ENCODE peak calls at places on chromosomes 4 and X, in seven cellular contexts. K is H9; F is neural crest cell; N is GM19239; E is GM13977; B is pancreas; U is naive thymus-derived CD8-positive, alpha-beta T cell. Y is an unnamed sample.

GRCh38 chr4:42865572-42866189 is 26.8 kb upstream of the GRXCR1 start:
- DNase-seq in E (peak), B (peak), N (peak), U (peak), K (peak), F (peak), Y (peak)

GRCh38 chrX:22012051-22012450 is 20.1 kb upstream of the PHEX start:
- DNase-seq in F (no peak), U (no peak), N (no peak), B (no peak), E (no peak), K (no peak), Y (no peak)

GRCh38 chr4:76305971-76306881 is at the start of gene STBD1:
- DNase-seq in K (peak), U (no peak), F (peak), N (peak), B (peak), E (peak), Y (peak)

GRCh38 chr4:152344001-152344400 is 191.9 kb downstream of the FBXW7 start:
- DNase-seq in U (no peak), E (no peak), B (no peak), K (no peak), F (no peak), N (no peak), Y (no peak)

GRCh38 chrX:102042706-102043325 is 82.7 kb upstream of the TCEAL2 start:
- DNase-seq in F (no peak), N (no peak), B (no peak), U (no peak), K (no peak), E (no peak), Y (no peak)

GRCh38 chrX:21745756-21746155 is 12.2 kb downstream of the SMPX start:
- DNase-seq in N (no peak), U (peak), F (peak), B (peak), K (no peak), E (peak), Y (peak)

GRCh38 chr4:127708985-127709384 is 21.2 kb upstream of the SLC25A31 start:
- DNase-seq in E (no peak), B (no peak), N (no peak), F (no peak), U (no peak), K (no peak), Y (no peak)

GRCh38 chr4:128582319-128582948 is 227.1 kb upstream of the JADE1 start:
- DNase-seq in K (no peak), F (no peak), E (no peak), B (no peak), N (no peak), U (no peak), Y (no peak)

GRCh38 chr4:187059031-187059430 is 335.4 kb upstream of the FAT1 start:
- DNase-seq in N (no peak), F (no peak), K (no peak), U (no peak), B (no peak), E (no peak), Y (no peak)

GRCh38 chrX:93791304-93791703 is 117.3 kb downstream of the FAM133A start:
- DNase-seq in F (no peak), E (no peak), U (no peak), N (no peak), B (no peak), K (no peak), Y (no peak)

GRCh38 chr4:98555798-98556445 is 102.5 kb downstream of the TSPAN5 start:
- DNase-seq in K (no peak), E (no peak), U (no peak), F (no peak), N (no peak), B (no peak), Y (no peak)

GRCh38 chr4:113049421-113050355 is at the start of gene ANK2:
- DNase-seq in E (no peak), U (no peak), K (peak), B (no peak), N (no peak), F (peak), Y (peak)

GRCh38 chrX:65591206-65591605 is 56.6 kb upstream of the LAS1L start:
- DNase-seq in U (no peak), F (no peak), K (no peak), N (no peak), E (no peak), B (no peak), Y (no peak)

GRCh38 chr4:94515365-94515764 is 63.6 kb downstream of the PDLIM5 start:
- DNase-seq in F (no peak), K (no peak), U (no peak), E (no peak), N (no peak), B (no peak), Y (no peak)

GRCh38 chrX:132180929-132181328 is 38.3 kb downstream of the RAP2C start:
- DNase-seq in F (no peak), E (no peak), B (no peak), U (no peak), K (no peak), N (no peak), Y (no peak)

GRCh38 chr4:32106767-32107166 is 1386.6 kb downstream of the PCDH7 start:
- DNase-seq in F (no peak), B (no peak), E (no peak), N (no peak), U (no peak), K (no peak), Y (no peak)

GRCh38 chr4:128451270-128451905 is 163.8 kb upstream of the PGRMC2 start:
- DNase-seq in U (no peak), K (no peak), F (no peak), B (no peak), E (no peak), N (no peak), Y (no peak)

GRCh38 chr4:53928825-53929224 is 135.6 kb downstream of the CHIC2 start:
- DNase-seq in K (no peak), N (no peak), U (no peak), E (no peak), B (no peak), F (no peak), Y (no peak)

GRCh38 chr4:15717126-15717525 is 14.3 kb downstream of the BST1 start:
- DNase-seq in N (no peak), K (no peak), U (no peak), F (no peak), E (no peak), B (no peak), Y (no peak)

GRCh38 chr4:120524237-120524636 is 398.3 kb downstream of the PRDM5 start:
- DNase-seq in K (no peak), B (no peak), F (no peak), E (no peak), N (no peak), U (no peak), Y (no peak)

GRCh38 chr4:87973283-87974169 is 2.0 kb upstream of the SPP1 start:
- DNase-seq in N (peak), B (peak), K (peak), U (peak), E (peak), F (peak), Y (peak)

GRCh38 chrX:72395252-72395651 is 89.5 kb upstream of the CITED1 start:
- DNase-seq in B (no peak), N (no peak), U (no peak), E (no peak), K (no peak), F (no peak), Y (no peak)

GRCh38 chr4:5799406-5799805 is 88.4 kb downstream of the EVC start:
- DNase-seq in U (no peak), E (no peak), F (no peak), B (no peak), K (no peak), N (no peak), Y (no peak)

GRCh38 chr4:80535551-80535950 is 200.0 kb downstream of the CFAP299 start:
- DNase-seq in F (no peak), N (no peak), E (no peak), K (no peak), B (no peak), U (no peak), Y (no peak)

GRCh38 chrX:70605352-70605751 is 160.7 kb downstream of the DLG3 start:
- DNase-seq in B (no peak), N (no peak), F (no peak), K (no peak), U (no peak), E (no peak), Y (no peak)

GRCh38 chrX:41435708-41436107 is 11.4 kb upstream of the NYX start:
- DNase-seq in U (no peak), K (no peak), B (no peak), N (no peak), F (no peak), E (no peak), Y (no peak)

GRCh38 chr4:110631582-110632505 is 9.0 kb upstream of the PITX2 start:
- DNase-seq in E (peak), K (peak), B (peak), F (peak), N (peak), U (no peak), Y (peak)

GRCh38 chrX:18884916-18885315 is 99.0 kb downstream of the PHKA2 start:
- DNase-seq in N (no peak), U (no peak), E (no peak), F (no peak), K (no peak), B (no peak), Y (no peak)

GRCh38 chr4:26141916-26142638 is 178.7 kb upstream of the RBPJ start:
- DNase-seq in U (no peak), F (no peak), N (no peak), E (no peak), B (no peak), K (no peak), Y (no peak)

GRCh38 chr4:102348701-102349100 is 3.4 kb upstream of the SLC39A8 start:
- DNase-seq in U (no peak), N (no peak), E (no peak), F (no peak), K (no peak), B (no peak), Y (no peak)

GRCh38 chrX:462853-463252 is 76.1 kb upstream of the PPP2R3B start:
- DNase-seq in F (no peak), E (no peak), N (no peak), U (no peak), B (no peak), K (no peak), Y (no peak)

GRCh38 chr4:76754439-76754838 is 143.5 kb downstream of the SOWAHB start:
- DNase-seq in F (no peak), K (no peak), B (no peak), U (no peak), N (no peak), E (no peak), Y (no peak)

GRCh38 chrX:120560405-120560841 is 339 bp downstream of the CUL4B start:
- DNase-seq in K (no peak), U (peak), F (peak), B (peak), N (no peak), E (no peak), Y (peak)

GRCh38 chr4:8192748-8193738 is 6.0 kb upstream of the SH3TC1 start:
- DNase-seq in U (peak), E (peak), N (peak), F (no peak), K (no peak), B (peak), Y (no peak)

GRCh38 chr4:186700746-186701145 is 22.9 kb downstream of the FAT1 start:
- DNase-seq in K (no peak), N (no peak), F (no peak), B (no peak), U (no peak), E (no peak), Y (no peak)

GRCh38 chr4:93178279-93178678 is 650.3 kb upstream of the ATOH1 start:
- DNase-seq in B (no peak), F (no peak), K (no peak), U (no peak), E (no peak), N (no peak), Y (no peak)